ENCODE peak calls at places on chromosomes 3 and 15, in five cellular contexts. L, W, Y, B and R are unnamed samples.

GRCh38 chr3:111627092-111627491 is 31.9 kb upstream of the ZBED2 start:
- DNase-seq in L (no peak), B (no peak), Y (no peak), W (no peak), R (no peak)

GRCh38 chr3:160739079-160739478 is 17.0 kb upstream of the PPM1L start:
- DNase-seq in Y (no peak), B (no peak), L (no peak), W (no peak), R (no peak)

GRCh38 chr15:25871403-25871802 is 8.3 kb upstream of the ATP10A start:
- DNase-seq in L (no peak), B (no peak), W (no peak), Y (no peak), R (no peak)

GRCh38 chr15:89648106-89649012 is 6.9 kb downstream of the KIF7 start:
- DNase-seq in B (peak), L (no peak), W (no peak), Y (no peak), R (no peak)

GRCh38 chr15:69375151-69375790 is 38.9 kb upstream of the KIF23 start:
- DNase-seq in B (no peak), L (no peak), W (no peak), Y (no peak), R (no peak)

GRCh38 chr3:14227866-14228265 is 49.2 kb downstream of the LSM3 start:
- DNase-seq in L (no peak), Y (no peak), W (no peak), B (no peak), R (no peak)

GRCh38 chr3:47381317-47382157 is 716 bp downstream of the PTPN23 start:
- DNase-seq in L (peak), B (peak), W (peak), Y (peak), R (peak)

GRCh38 chr3:9948586-9948985 is 3.6 kb downstream of the PRRT3 start:
- DNase-seq in B (no peak), L (no peak), Y (no peak), W (no peak), R (no peak)

GRCh38 chr15:90261811-90262210 is 3.7 kb upstream of the NGRN start:
- DNase-seq in L (no peak), W (no peak), Y (no peak), B (no peak), R (no peak)

GRCh38 chr15:75531041-75531450 is 48.1 kb downstream of the PTPN9 start:
- DNase-seq in B (no peak), W (no peak), L (no peak), Y (no peak), R (no peak)

GRCh38 chr15:70046716-70047369 is 50.9 kb downstream of the TLE3 start:
- DNase-seq in B (no peak), L (no peak), Y (no peak), W (no peak), R (no peak)

GRCh38 chr15:74869726-74870407 is 3.3 kb downstream of the SCAMP2 start:
- DNase-seq in Y (no peak), L (no peak), W (no peak), B (no peak), R (no peak)

GRCh38 chr3:155972885-155973584 is 102.6 kb downstream of the GMPS start:
- DNase-seq in W (no peak), L (no peak), B (no peak), Y (no peak), R (no peak)

GRCh38 chr3:149128856-149129255 is 582 bp upstream of the HPS3 start:
- DNase-seq in L (no peak), Y (no peak), B (no peak), W (no peak), R (no peak)

GRCh38 chr3:185586644-185586964 is 509 bp downstream of the SENP2 start:
- DNase-seq in B (no peak), Y (no peak), W (no peak), L (no peak), R (no peak)

GRCh38 chr3:194142156-194142910 is 6.4 kb downstream of the HES1 start:
- DNase-seq in Y (no peak), W (no peak), L (no peak), B (peak), R (no peak)

GRCh38 chr3:187450791-187451190 is 82.6 kb downstream of the RTP4 start:
- DNase-seq in L (no peak), B (no peak), Y (no peak), W (no peak), R (no peak)

GRCh38 chr3:28799084-28799483 is 450.5 kb upstream of the AZI2 start:
- DNase-seq in L (no peak), Y (no peak), B (no peak), W (no peak), R (no peak)

GRCh38 chr3:52722491-52722890 is 16.6 kb downstream of the SPCS1 start:
- DNase-seq in Y (no peak), B (no peak), W (no peak), L (no peak), R (no peak)

GRCh38 chr3:112984485-112984884 is 6.3 kb upstream of the GTPBP8 start:
- DNase-seq in Y (peak), L (peak), B (no peak), W (no peak), R (no peak)